ENCODE peak calls at places on chromosomes 12 and 14, in nine cellular contexts. One of them, this sample, is unnamed.

GRCh38 chr12:22447223-22447622 is 97.1 kb downstream of the C2CD5 start:
- DNase-seq in fibroblast of lung: no peak
- DNase-seq in IMR-90: peak
- DNase-seq in hepatocyte: no peak
- DNase-seq in H1: no peak
- DNase-seq in GM23248: no peak
- DNase-seq in GM23338: no peak
- DNase-seq in HCT116: no peak
- DNase-seq in SK-N-SH: peak
- DNase-seq in this sample: no peak

GRCh38 chr12:53966385-53967133 is 6.4 kb upstream of the HOXC11 start:
- DNase-seq in fibroblast of lung: no peak
- DNase-seq in IMR-90: no peak
- DNase-seq in hepatocyte: no peak
- DNase-seq in H1: no peak
- DNase-seq in GM23248: no peak
- DNase-seq in GM23338: no peak
- DNase-seq in HCT116: no peak
- DNase-seq in SK-N-SH: no peak
- DNase-seq in this sample: no peak

GRCh38 chr12:108835860-108836634 is 21.3 kb downstream of the SSH1 start:
- DNase-seq in fibroblast of lung: no peak
- DNase-seq in IMR-90: no peak
- DNase-seq in hepatocyte: no peak
- DNase-seq in H1: no peak
- DNase-seq in GM23248: no peak
- DNase-seq in GM23338: no peak
- DNase-seq in HCT116: no peak
- DNase-seq in SK-N-SH: no peak
- DNase-seq in this sample: no peak

GRCh38 chr12:118337194-118337838 is 35.4 kb downstream of the TAOK3 start:
- DNase-seq in fibroblast of lung: peak
- DNase-seq in IMR-90: peak
- DNase-seq in hepatocyte: no peak
- DNase-seq in H1: no peak
- DNase-seq in GM23248: peak
- DNase-seq in GM23338: no peak
- DNase-seq in HCT116: no peak
- DNase-seq in SK-N-SH: no peak
- DNase-seq in this sample: no peak

GRCh38 chr14:22814945-22815713 is at the start of gene SLC7A7:
- DNase-seq in fibroblast of lung: no peak
- DNase-seq in IMR-90: no peak
- DNase-seq in hepatocyte: peak
- DNase-seq in H1: no peak
- DNase-seq in GM23248: no peak
- DNase-seq in GM23338: peak
- DNase-seq in HCT116: no peak
- DNase-seq in SK-N-SH: no peak
- DNase-seq in this sample: no peak

GRCh38 chr14:31884776-31885379 is 192.2 kb upstream of the ARHGAP5 start:
- DNase-seq in fibroblast of lung: peak
- DNase-seq in IMR-90: peak
- DNase-seq in hepatocyte: no peak
- DNase-seq in H1: no peak
- DNase-seq in GM23248: peak
- DNase-seq in GM23338: no peak
- DNase-seq in HCT116: no peak
- DNase-seq in SK-N-SH: no peak
- DNase-seq in this sample: peak

GRCh38 chr12:7832059-7832696 is 40.5 kb downstream of the SLC2A14 start:
- DNase-seq in fibroblast of lung: peak
- DNase-seq in IMR-90: peak
- DNase-seq in hepatocyte: peak
- DNase-seq in H1: no peak
- DNase-seq in GM23248: peak
- DNase-seq in GM23338: peak
- DNase-seq in HCT116: peak
- DNase-seq in SK-N-SH: peak
- DNase-seq in this sample: peak

GRCh38 chr14:75306917-75307699 is 28.5 kb downstream of the FOS start:
- DNase-seq in fibroblast of lung: no peak
- DNase-seq in IMR-90: peak
- DNase-seq in hepatocyte: peak
- DNase-seq in H1: no peak
- DNase-seq in GM23248: peak
- DNase-seq in GM23338: peak
- DNase-seq in HCT116: peak
- DNase-seq in SK-N-SH: peak
- DNase-seq in this sample: peak

GRCh38 chr14:91378945-91379932 is 38.4 kb downstream of the CCDC88C start:
- DNase-seq in fibroblast of lung: no peak
- DNase-seq in IMR-90: no peak
- DNase-seq in hepatocyte: no peak
- DNase-seq in H1: no peak
- DNase-seq in GM23248: no peak
- DNase-seq in GM23338: no peak
- DNase-seq in HCT116: no peak
- DNase-seq in SK-N-SH: no peak
- DNase-seq in this sample: no peak

GRCh38 chr12:113236539-113237354 is 15.5 kb downstream of the TPCN1 start:
- DNase-seq in fibroblast of lung: no peak
- DNase-seq in IMR-90: no peak
- DNase-seq in hepatocyte: no peak
- DNase-seq in H1: no peak
- DNase-seq in GM23248: peak
- DNase-seq in GM23338: no peak
- DNase-seq in HCT116: no peak
- DNase-seq in SK-N-SH: no peak
- DNase-seq in this sample: no peak

GRCh38 chr12:55572168-55572567 is at the start of gene OR2AP1:
- DNase-seq in fibroblast of lung: no peak
- DNase-seq in IMR-90: no peak
- DNase-seq in hepatocyte: no peak
- DNase-seq in H1: no peak
- DNase-seq in GM23248: no peak
- DNase-seq in GM23338: no peak
- DNase-seq in HCT116: no peak
- DNase-seq in SK-N-SH: no peak
- DNase-seq in this sample: no peak
- H3K4me3 ChIP-seq in fibroblast of lung: no peak
- H3K4me3 ChIP-seq in IMR-90: no peak
- H3K4me3 ChIP-seq in hepatocyte: no peak
- H3K4me3 ChIP-seq in H1: no peak
- H3K4me3 ChIP-seq in GM23248: no peak
- H3K4me3 ChIP-seq in GM23338: no peak
- H3K4me3 ChIP-seq in HCT116: no peak
- H3K4me3 ChIP-seq in SK-N-SH: no peak
- H3K4me3 ChIP-seq in this sample: no peak

DNA sequence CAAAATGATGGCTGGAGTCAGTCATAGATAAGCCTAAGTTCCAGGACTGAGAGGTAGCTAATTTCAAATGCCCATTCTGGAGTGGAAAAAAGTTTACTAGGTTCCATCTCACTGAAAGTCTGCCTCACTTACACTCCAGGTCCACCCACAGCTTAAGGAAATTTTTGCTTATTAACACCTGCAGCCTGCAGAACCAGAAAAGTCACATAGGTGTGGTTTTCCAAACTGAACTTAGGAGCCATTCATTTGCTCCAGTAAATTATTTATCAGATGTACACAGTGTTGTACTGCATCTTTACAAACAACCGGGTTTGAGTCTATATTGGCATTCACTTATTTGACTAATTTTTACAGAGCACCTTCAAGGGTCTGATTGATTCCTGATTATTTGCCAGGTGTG is 157.4 kb upstream of the ARID2 start:
- DNase-seq in fibroblast of lung: no peak
- DNase-seq in IMR-90: no peak
- DNase-seq in hepatocyte: no peak
- DNase-seq in H1: no peak
- DNase-seq in GM23248: no peak
- DNase-seq in GM23338: no peak
- DNase-seq in HCT116: no peak
- DNase-seq in SK-N-SH: no peak
- DNase-seq in this sample: no peak
- H2AFZ ChIP-seq in fibroblast of lung: no peak
- H2AFZ ChIP-seq in IMR-90: no peak
- H2AFZ ChIP-seq in hepatocyte: no peak
- H2AFZ ChIP-seq in H1: no peak
- H2AFZ ChIP-seq in GM23248: no peak
- H2AFZ ChIP-seq in GM23338: no peak
- H2AFZ ChIP-seq in HCT116: no peak
- H2AFZ ChIP-seq in SK-N-SH: no peak
- H2AFZ ChIP-seq in this sample: no peak

DNA sequence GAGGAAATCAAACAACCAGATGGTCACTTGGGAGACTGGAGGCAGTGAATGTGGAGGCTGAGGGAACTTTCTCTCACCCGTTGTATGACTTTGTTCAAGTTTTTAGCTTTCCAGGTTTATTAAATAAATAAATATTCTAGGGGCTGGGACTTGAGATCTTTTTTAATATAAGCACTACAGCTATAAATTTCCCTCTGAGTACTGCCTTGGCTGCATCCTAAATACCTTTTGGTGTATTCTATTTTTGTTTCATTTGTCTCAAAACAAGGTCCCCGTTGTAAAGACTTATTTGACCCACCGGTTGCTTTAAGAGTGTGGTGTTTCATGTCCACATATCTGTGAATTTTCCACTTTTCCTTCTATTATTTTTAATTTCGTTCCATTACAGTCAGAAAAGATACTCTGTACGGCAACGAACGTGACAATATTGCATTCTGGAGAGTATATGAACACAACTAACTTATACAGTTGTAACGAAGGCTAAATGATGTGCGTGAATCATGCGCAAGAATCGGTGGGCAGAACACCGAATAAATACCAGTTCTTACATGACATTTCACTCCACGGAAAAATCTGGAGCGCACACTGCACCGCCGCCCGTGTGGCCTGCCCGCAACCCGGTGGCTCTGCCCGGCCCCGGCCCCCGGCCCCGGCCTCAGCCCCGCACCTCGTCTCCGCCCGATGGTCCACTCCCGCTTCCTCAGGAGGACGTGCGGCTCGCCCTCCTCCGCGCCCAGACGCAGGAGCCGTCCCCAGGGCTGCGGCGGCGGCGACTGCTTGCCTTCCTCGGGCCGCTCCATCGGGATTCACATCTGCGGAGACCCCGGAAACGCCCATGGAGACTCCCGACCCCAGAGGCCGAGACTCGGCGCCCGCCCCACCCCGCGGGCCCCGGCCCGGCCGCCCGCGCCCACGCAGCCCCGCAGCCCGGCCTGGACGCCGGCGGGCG is 602 bp downstream of the CHFR start:
- DNase-seq in fibroblast of lung: no peak
- DNase-seq in IMR-90: peak
- DNase-seq in hepatocyte: peak
- DNase-seq in H1: no peak
- DNase-seq in GM23248: peak
- DNase-seq in GM23338: peak
- DNase-seq in HCT116: no peak
- DNase-seq in SK-N-SH: no peak
- DNase-seq in this sample: peak
- H3K27ac ChIP-seq in fibroblast of lung: peak
- H3K27ac ChIP-seq in IMR-90: peak
- H3K27ac ChIP-seq in hepatocyte: peak
- H3K27ac ChIP-seq in H1: no peak
- H3K27ac ChIP-seq in GM23248: peak
- H3K27ac ChIP-seq in GM23338: no peak
- H3K27ac ChIP-seq in HCT116: no peak
- H3K27ac ChIP-seq in SK-N-SH: peak
- H3K27ac ChIP-seq in this sample: no peak

DNA sequence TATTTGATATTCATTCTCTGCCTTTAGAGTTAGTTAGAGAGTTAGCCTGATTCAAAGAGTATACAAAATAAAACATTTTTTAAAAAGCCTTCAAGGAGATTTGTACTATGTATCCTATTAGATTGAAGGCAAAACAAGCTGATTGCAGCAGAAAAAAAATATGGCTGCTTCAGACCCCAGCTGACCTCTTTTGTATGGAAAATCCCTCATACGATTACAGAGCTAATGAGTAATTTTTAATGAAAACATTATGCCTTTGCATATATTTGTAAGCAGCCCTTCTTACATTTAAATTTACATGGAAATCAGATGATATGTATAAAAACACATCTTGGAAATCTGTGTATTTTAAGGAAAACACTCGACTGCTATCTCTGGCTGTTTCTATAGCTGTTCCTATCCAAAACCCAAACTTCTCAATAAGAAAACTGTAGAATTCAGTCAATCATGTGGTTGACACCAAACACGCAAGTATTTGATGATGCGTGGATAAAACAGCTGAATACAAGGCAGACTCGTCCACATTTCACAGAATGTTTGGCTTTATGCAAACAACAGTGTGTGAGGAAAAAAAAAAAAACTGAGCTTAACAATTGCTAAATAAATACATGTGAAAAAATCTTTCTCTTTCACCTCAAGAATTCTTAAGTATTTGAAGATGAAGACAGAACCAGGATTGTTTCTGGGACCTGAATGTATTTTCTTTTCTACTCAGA is 275.3 kb downstream of the EGLN3 start:
- DNase-seq in fibroblast of lung: peak
- DNase-seq in IMR-90: no peak
- DNase-seq in hepatocyte: no peak
- DNase-seq in H1: no peak
- DNase-seq in GM23248: peak
- DNase-seq in GM23338: no peak
- DNase-seq in HCT116: no peak
- DNase-seq in SK-N-SH: no peak
- DNase-seq in this sample: peak
- H3K4me3 ChIP-seq in fibroblast of lung: no peak
- H3K4me3 ChIP-seq in IMR-90: no peak
- H3K4me3 ChIP-seq in hepatocyte: no peak
- H3K4me3 ChIP-seq in H1: no peak
- H3K4me3 ChIP-seq in GM23248: no peak
- H3K4me3 ChIP-seq in GM23338: no peak
- H3K4me3 ChIP-seq in HCT116: no peak
- H3K4me3 ChIP-seq in SK-N-SH: no peak
- H3K4me3 ChIP-seq in this sample: no peak

GRCh38 chr12:31118347-31118830 is 44.7 kb downstream of the DDX11 start:
- DNase-seq in fibroblast of lung: no peak
- DNase-seq in IMR-90: no peak
- DNase-seq in hepatocyte: peak
- DNase-seq in H1: no peak
- DNase-seq in GM23248: no peak
- DNase-seq in GM23338: peak
- DNase-seq in HCT116: no peak
- DNase-seq in SK-N-SH: peak
- DNase-seq in this sample: no peak
- H2AFZ ChIP-seq in fibroblast of lung: no peak
- H2AFZ ChIP-seq in IMR-90: no peak
- H2AFZ ChIP-seq in hepatocyte: peak
- H2AFZ ChIP-seq in H1: no peak
- H2AFZ ChIP-seq in GM23248: no peak
- H2AFZ ChIP-seq in GM23338: peak
- H2AFZ ChIP-seq in HCT116: peak
- H2AFZ ChIP-seq in SK-N-SH: peak
- H2AFZ ChIP-seq in this sample: peak

GRCh38 chr14:90263748-90264449 is 7.5 kb downstream of the PSMC1 start:
- DNase-seq in fibroblast of lung: no peak
- DNase-seq in IMR-90: no peak
- DNase-seq in hepatocyte: no peak
- DNase-seq in H1: no peak
- DNase-seq in GM23248: no peak
- DNase-seq in GM23338: no peak
- DNase-seq in HCT116: no peak
- DNase-seq in SK-N-SH: no peak
- DNase-seq in this sample: no peak
- H3K27ac ChIP-seq in fibroblast of lung: no peak
- H3K27ac ChIP-seq in IMR-90: no peak
- H3K27ac ChIP-seq in hepatocyte: no peak
- H3K27ac ChIP-seq in H1: no peak
- H3K27ac ChIP-seq in GM23248: no peak
- H3K27ac ChIP-seq in GM23338: no peak
- H3K27ac ChIP-seq in HCT116: no peak
- H3K27ac ChIP-seq in SK-N-SH: no peak
- H3K27ac ChIP-seq in this sample: no peak